ENCODE peak calls at places on chromosomes 1 and 21, in eight cellular contexts. A is upper lobe of right lung; P is CD8-positive, alpha-beta T cell; H is right cardiac atrium; Y is LHCN-M2; M is NCI-H2171 treated with DMSO at 0.1 percent for 48 hours; V is A172; O is activated effector memory CD4-positive, alpha-beta T cell treated with anti-CD3 and anti-CD28 coated beads, Interleukin-2, amount 50 U/mL, for 16 hours. F is an unnamed sample.

GRCh38 chr1:17966341-17966740 is 141.3 kb upstream of the IGSF21 start:
- DNase-seq in A (no peak), P (no peak), H (no peak), Y (no peak), M (no peak), V (no peak), O (no peak), F (no peak)

GRCh38 chr1:93155335-93155734 is 24.9 kb downstream of the TMED5 start:
- DNase-seq in A (no peak), P (no peak), H (no peak), Y (no peak), M (no peak), V (peak; percentile 0), O (no peak), F (no peak)

GRCh38 chr1:155961937-155962336 is 16.4 kb downstream of the ARHGEF2 start:
- DNase-seq in A (no peak), P (no peak), H (peak; percentile 83), Y (peak; percentile 99), M (no peak), V (peak; percentile 100), O (no peak), F (peak; percentile 86)

GRCh38 chr1:95013948-95014574 is 58.7 kb downstream of the ALG14 start:
- DNase-seq in A (no peak), P (no peak), H (no peak), Y (peak; percentile 24), M (no peak), V (no peak), O (no peak), F (no peak)

GRCh38 chr1:41672641-41673313 is 188.3 kb upstream of the EDN2 start:
- DNase-seq in A (peak; percentile 19), P (no peak), H (no peak), Y (peak; percentile 53), M (peak; percentile 44), V (no peak), O (peak; percentile 62), F (peak; percentile 68)

GRCh38 chr1:15975805-15976680 is at the start of gene ZBTB17:
- DNase-seq in A (peak; percentile 97), P (peak; percentile 97), H (peak; percentile 96), Y (peak; percentile 88), M (peak; percentile 91), V (peak; percentile 82), O (peak; percentile 99), F (peak; percentile 97)

GRCh38 chr1:201614262-201615015 is 75.5 kb downstream of the NAV1 start:
- DNase-seq in A (peak; percentile 69), P (no peak), H (peak; percentile 54), Y (peak; percentile 52), M (no peak), V (no peak), O (no peak), F (no peak)

GRCh38 chr1:35808376-35809155 is 750 bp downstream of the AGO4 start:
- DNase-seq in A (peak; percentile 76), P (peak; percentile 57), H (peak; percentile 37), Y (peak; percentile 24), M (no peak), V (peak; percentile 10), O (peak; percentile 65), F (peak; percentile 90)

GRCh38 chr1:90879281-90879680 is 142.6 kb downstream of the ZNF644 start:
- DNase-seq in A (no peak), P (no peak), H (no peak), Y (peak; percentile 11), M (peak; percentile 21), V (peak; percentile 2), O (no peak), F (no peak)

GRCh38 chr1:33339413-33339812 is 18.5 kb upstream of the A3GALT2 start:
- DNase-seq in A (no peak), P (no peak), H (peak; percentile 60), Y (no peak), M (no peak), V (no peak), O (no peak), F (no peak)

GRCh38 chr1:7223334-7224080 is 438.3 kb downstream of the CAMTA1 start:
- DNase-seq in A (no peak), P (no peak), H (no peak), Y (peak; percentile 85), M (no peak), V (peak; percentile 76), O (no peak), F (no peak)

GRCh38 chr1:12276225-12276624 is 46.4 kb downstream of the VPS13D start:
- DNase-seq in A (no peak), P (no peak), H (peak; percentile 30), Y (no peak), M (no peak), V (no peak), O (no peak), F (no peak)

GRCh38 chr1:39102537-39103320 is 76.6 kb downstream of the NDUFS5 start:
- DNase-seq in A (no peak), P (no peak), H (no peak), Y (peak; percentile 85), M (peak; percentile 85), V (peak; percentile 73), O (no peak), F (no peak)

GRCh38 chr1:205229916-205230700 is 2.4 kb downstream of the TMCC2 start:
- DNase-seq in A (no peak), P (peak; percentile 45), H (no peak), Y (no peak), M (no peak), V (no peak), O (no peak), F (no peak)

GRCh38 chr1:61746768-61747167 is 4.5 kb downstream of the PATJ start:
- DNase-seq in A (no peak), P (no peak), H (no peak), Y (no peak), M (no peak), V (no peak), O (no peak), F (no peak)

GRCh38 chr1:80375662-80376061 is 1369.1 kb upstream of the ADGRL4 start:
- DNase-seq in A (no peak), P (no peak), H (no peak), Y (peak; percentile 88), M (no peak), V (peak; percentile 73), O (no peak), F (no peak)

GRCh38 chr1:44239961-44240371 is 26.7 kb downstream of the DMAP1 start:
- DNase-seq in A (no peak), P (no peak), H (peak; percentile 56), Y (peak; percentile 27), M (no peak), V (no peak), O (no peak), F (peak; percentile 63)

GRCh38 chr1:86504895-86505625 is 36.3 kb downstream of the CLCA1 start:
- DNase-seq in A (no peak), P (no peak), H (no peak), Y (no peak), M (no peak), V (no peak), O (no peak), F (no peak)

GRCh38 chr1:92701147-92701546 is 83.8 kb downstream of the EVI5 start:
- DNase-seq in A (no peak), P (no peak), H (no peak), Y (no peak), M (no peak), V (no peak), O (no peak), F (no peak)

GRCh38 chr1:191206808-191207207 is 729.1 kb upstream of the BRINP3 start:
- DNase-seq in A (no peak), P (no peak), H (no peak), Y (peak; percentile 18), M (peak; percentile 73), V (peak; percentile 35), O (no peak), F (no peak)

GRCh38 chr21:38286739-38287426 is 30.1 kb downstream of the KCNJ15 start:
- DNase-seq in A (no peak), P (no peak), H (no peak), Y (peak; percentile 71), M (no peak), V (no peak), O (no peak), F (no peak)

GRCh38 chr21:26954591-26955214 is 12.2 kb downstream of the ADAMTS5 start:
- DNase-seq in A (no peak), P (no peak), H (no peak), Y (peak; percentile 93), M (peak; percentile 99), V (no peak), O (no peak), F (no peak)

GRCh38 chr21:36059823-36060158 is 535 bp downstream of the SETD4 start:
- DNase-seq in A (peak; percentile 82), P (no peak), H (peak; percentile 46), Y (no peak), M (no peak), V (no peak), O (no peak), F (no peak)

GRCh38 chr1:164051791-164052190 is 507.2 kb upstream of the PBX1 start:
- DNase-seq in A (no peak), P (no peak), H (no peak), Y (peak; percentile 1), M (no peak), V (no peak), O (no peak), F (no peak)

GRCh38 chr1:214380418-214380817 is 99.5 kb downstream of the SMYD2 start:
- DNase-seq in A (no peak), P (no peak), H (no peak), Y (no peak), M (no peak), V (peak; percentile 77), O (no peak), F (no peak)

GRCh38 chr1:103211073-103211472 is 102.8 kb upstream of the COL11A1 start:
- DNase-seq in A (no peak), P (no peak), H (no peak), Y (peak; percentile 36), M (no peak), V (no peak), O (no peak), F (no peak)

GRCh38 chr21:35222021-35222420 is 172.9 kb upstream of the RUNX1 start:
- DNase-seq in A (no peak), P (no peak), H (no peak), Y (no peak), M (no peak), V (peak; percentile 40), O (no peak), F (no peak)

GRCh38 chr1:18069903-18070302 is 37.7 kb upstream of the IGSF21 start:
- DNase-seq in A (no peak), P (peak; percentile 51), H (no peak), Y (no peak), M (no peak), V (no peak), O (no peak), F (no peak)

GRCh38 chr21:45959779-45960390 is 21.7 kb upstream of the COL6A1 start:
- DNase-seq in A (no peak), P (no peak), H (no peak), Y (no peak), M (no peak), V (no peak), O (peak; percentile 50), F (no peak)

GRCh38 chr1:185144233-185144632 is 12.5 kb downstream of the TRMT1L start:
- DNase-seq in A (no peak), P (no peak), H (no peak), Y (no peak), M (no peak), V (peak; percentile 6), O (no peak), F (no peak)

GRCh38 chr1:222618880-222619321 is 1.0 kb downstream of the MIA3 start:
- DNase-seq in A (peak; percentile 68), P (no peak), H (no peak), Y (peak; percentile 25), M (no peak), V (no peak), O (peak; percentile 63), F (peak; percentile 81)

GRCh38 chr1:16677552-16678423 is 11.0 kb upstream of the RNU1-3 start:
- DNase-seq in A (peak; percentile 65), P (no peak), H (no peak), Y (peak; percentile 90), M (no peak), V (peak; percentile 91), O (peak; percentile 71), F (peak; percentile 62)

F was measured in spleen.